ENCODE peak calls at places on chromosomes 1 and 21, in five cellular contexts. W is AG09319, C is cardiac muscle cell, M is mucosa of descending colon, P is lung. Y is an unnamed sample.
A peak's percentile ranks its signal among the peaks of the same experiment; 100 is the strongest.

GRCh38 chr1:55321947-55322346 is 106.8 kb upstream of the USP24 start:
- DNase-seq in M (no peak), C (no peak), W (peak; percentile 48), P (no peak), Y (no peak)

GRCh38 chr1:43011020-43011419 is 52.4 kb upstream of the SLC2A1 start:
- DNase-seq in P (no peak), M (no peak), C (no peak), W (no peak), Y (no peak)

GRCh38 chr21:14541840-14542495 is 4.1 kb downstream of the SAMSN1 start:
- DNase-seq in W (no peak), M (peak; percentile 40), C (no peak), P (no peak), Y (no peak)

GRCh38 chr1:164610528-164611222 is 51.7 kb downstream of the PBX1 start:
- DNase-seq in W (no peak), P (no peak), M (no peak), C (no peak), Y (no peak)

GRCh38 chr1:45014403-45015028 is 2.5 kb downstream of the UROD start:
- DNase-seq in C (peak; percentile 79), W (peak; percentile 77), M (peak; percentile 62), P (peak; percentile 84), Y (peak; percentile 73)

GRCh38 chr21:42997053-42997452 is 22.7 kb downstream of the PKNOX1 start:
- DNase-seq in C (no peak), M (no peak), W (peak; percentile 72), P (peak; percentile 40), Y (no peak)

GRCh38 chr1:160161965-160162705 is 10.7 kb downstream of the ATP1A4 start:
- DNase-seq in C (peak; percentile 71), M (no peak), P (no peak), W (no peak), Y (no peak)

GRCh38 chr21:18951291-18952038 is 547.9 kb upstream of the TMPRSS15 start:
- DNase-seq in M (no peak), W (no peak), P (no peak), C (peak; percentile 82), Y (no peak)

GRCh38 chr21:32099812-32100416 is 178.9 kb downstream of the MIS18A start:
- DNase-seq in P (no peak), W (no peak), C (no peak), M (no peak), Y (no peak)

GRCh38 chr1:202954057-202954745 is 3.9 kb downstream of the ADIPOR1 start:
- DNase-seq in C (no peak), W (no peak), P (no peak), M (no peak), Y (no peak)

GRCh38 chr1:202959276-202959620 is 1.1 kb upstream of the ADIPOR1 start:
- DNase-seq in P (no peak), C (no peak), W (no peak), M (no peak), Y (no peak)

GRCh38 chr1:202961220-202961880 is 3.2 kb upstream of the ADIPOR1 start:
- DNase-seq in P (no peak), M (no peak), C (no peak), W (no peak), Y (no peak)

GRCh38 chr1:202958544-202959275 is 598 bp upstream of the ADIPOR1 start:
- DNase-seq in W (no peak), C (no peak), P (no peak), M (no peak), Y (no peak)

GRCh38 chr1:202957733-202958543 is at the start of gene ADIPOR1:
- DNase-seq in C (peak; percentile 93), M (peak; percentile 96), W (peak; percentile 50), P (peak; percentile 93), Y (peak; percentile 87)
- TF ChIP-seq CTCF in C (no peak), M (no peak), W (no peak), P (no peak), Y (peak; percentile 20)

GRCh38 chr1:188949701-188950100 is 1528.0 kb downstream of the BRINP3 start:
- DNase-seq in W (no peak), C (no peak), M (no peak), P (no peak), Y (no peak)
- TF ChIP-seq CTCF in W (no peak), C (no peak), M (no peak), P (no peak), Y (no peak)

GRCh38 chr1:1920057-1920607 is 1.1 kb upstream of the TMEM52 start:
- DNase-seq in M (peak; percentile 72), C (no peak), W (no peak), P (no peak), Y (no peak)

GRCh38 chr1:1917995-1918900 is 831 bp downstream of the TMEM52 start:
- DNase-seq in P (no peak), M (peak; percentile 69), C (no peak), W (no peak), Y (peak; percentile 44)

GRCh38 chr1:1919304-1920056 is 401 bp upstream of the TMEM52 start:
- DNase-seq in C (peak; percentile 100), P (peak; percentile 100), M (peak; percentile 100), W (peak; percentile 90), Y (peak; percentile 99)

GRCh38 chr1:1917304-1917976 is 1.6 kb downstream of the TMEM52 start:
- DNase-seq in W (no peak), M (peak; percentile 61), P (no peak), C (no peak), Y (peak; percentile 45)

GRCh38 chr1:1918901-1919303 is at the start of gene TMEM52:
- DNase-seq in W (no peak), C (no peak), M (peak; percentile 91), P (no peak), Y (no peak)
- TF ChIP-seq CTCF in W (no peak), C (no peak), M (no peak), P (no peak), Y (no peak)

GRCh38 chr1:229253170-229253974 is 17.5 kb upstream of the RAB4A start:
- DNase-seq in P (no peak), W (no peak), M (no peak), C (no peak), Y (no peak)

GRCh38 chr1:229252228-229252984 is 18.5 kb upstream of the RAB4A start:
- DNase-seq in P (no peak), C (no peak), W (no peak), M (no peak), Y (no peak)

GRCh38 chr1:229258031-229258850 is 12.7 kb upstream of the RAB4A start:
- DNase-seq in C (peak; percentile 79), P (peak; percentile 66), W (peak; percentile 30), M (no peak), Y (no peak)

GRCh38 chr1:229258851-229259110 is 12.1 kb upstream of the RAB4A start:
- DNase-seq in W (no peak), C (no peak), P (no peak), M (no peak), Y (no peak)

GRCh38 chr1:229254910-229255541 is 15.9 kb upstream of the RAB4A start:
- DNase-seq in M (no peak), C (no peak), W (no peak), P (no peak), Y (no peak)
- TF ChIP-seq CTCF in M (no peak), C (peak; percentile 33), W (peak; percentile 22), P (no peak), Y (no peak)